ENCODE peak calls at places on chromosomes 16 and 17, in five cellular contexts. G, I, K, J and S are unnamed samples.

GRCh38 chr17:66778531-66778930 is 56.4 kb upstream of the CACNG5 start:
- DNase-seq in G (no peak), I (no peak), K (no peak), J (no peak), S (no peak)

GRCh38 chr17:76147211-76148014 is 6.4 kb upstream of the FOXJ1 start:
- DNase-seq in G (no peak), I (no peak), K (no peak), J (no peak), S (no peak)

GRCh38 chr16:27819356-27819755 is 244.2 kb downstream of the GSG1L start:
- DNase-seq in G (no peak), I (peak), K (no peak), J (no peak), S (no peak)

GRCh38 chr17:2755941-2756724 is 6.7 kb upstream of the CCDC92B start:
- DNase-seq in G (no peak), I (no peak), K (no peak), J (no peak), S (no peak)

GRCh38 chr17:7673239-7673638 is 14.1 kb downstream of the TP53 start:
- DNase-seq in G (no peak), I (no peak), K (no peak), J (no peak), S (no peak)

GRCh38 chr17:79017546-79017945 is 6.4 kb upstream of the C1QTNF1 start:
- DNase-seq in G (no peak), I (no peak), K (no peak), J (no peak), S (no peak)

GRCh38 chr17:35795007-35795870 is at the start of gene MMP28:
- DNase-seq in G (peak), I (peak), K (no peak), J (no peak), S (no peak)

GRCh38 chr16:12902511-12903324 is 1.3 kb downstream of the SHISA9 start:
- DNase-seq in G (no peak), I (no peak), K (no peak), J (no peak), S (no peak)

GRCh38 chr16:77262971-77263370 is 63.8 kb downstream of the SYCE1L start:
- DNase-seq in G (no peak), I (no peak), K (no peak), J (no peak), S (no peak)

GRCh38 chr16:55000595-55000994 is 69.9 kb downstream of the IRX5 start:
- DNase-seq in G (no peak), I (no peak), K (no peak), J (no peak), S (no peak)

GRCh38 chr17:17710728-17711541 is 29.7 kb downstream of the RAI1 start:
- DNase-seq in G (no peak), I (peak), K (no peak), J (peak), S (peak)

GRCh38 chr17:49361902-49362722 is at the start of gene ZNF652:
- DNase-seq in G (peak), I (peak), K (peak), J (no peak), S (peak)

GRCh38 chr17:50943575-50943933 is 77.4 kb upstream of the TOB1 start:
- DNase-seq in G (no peak), I (peak), K (no peak), J (no peak), S (peak)

GRCh38 chr17:1714980-1715802 is 5.0 kb upstream of the TLCD2 start:
- DNase-seq in G (peak), I (peak), K (peak), J (no peak), S (peak)

GRCh38 chr16:88713568-88714419 is 7.5 kb downstream of the CTU2 start:
- DNase-seq in G (no peak), I (no peak), K (no peak), J (no peak), S (no peak)

GRCh38 chr17:72165202-72165972 is 44.6 kb downstream of the SOX9 start:
- DNase-seq in G (no peak), I (no peak), K (no peak), J (no peak), S (no peak)

GRCh38 chr16:80759419-80760162 is 44.8 kb downstream of the CDYL2 start:
- DNase-seq in G (no peak), I (no peak), K (no peak), J (no peak), S (no peak)

GRCh38 chr16:51418258-51418657 is 267.2 kb upstream of the SALL1 start:
- DNase-seq in G (no peak), I (no peak), K (no peak), J (no peak), S (no peak)

GRCh38 chr16:49848530-49848929 is 7.4 kb downstream of the ZNF423 start:
- DNase-seq in G (no peak), I (no peak), K (no peak), J (no peak), S (no peak)

GRCh38 chr16:88863426-88863825 is 3.0 kb downstream of the PABPN1L start:
- DNase-seq in G (no peak), I (no peak), K (no peak), J (no peak), S (no peak)

GRCh38 chr16:51818342-51818944 is 667.4 kb upstream of the SALL1 start:
- DNase-seq in G (no peak), I (no peak), K (no peak), J (peak), S (no peak)

GRCh38 chr17:50892101-50892776 is 26.1 kb upstream of the TOB1 start:
- DNase-seq in G (no peak), I (no peak), K (no peak), J (no peak), S (no peak)

GRCh38 chr16:24701521-24701951 is 27.9 kb upstream of the TNRC6A start:
- DNase-seq in G (no peak), I (no peak), K (no peak), J (peak), S (peak)

GRCh38 chr16:87740441-87740840 is 25.3 kb downstream of the KLHDC4 start:
- DNase-seq in G (no peak), I (no peak), K (no peak), J (no peak), S (no peak)

GRCh38 chr17:48022906-48023305 is 14.7 kb downstream of the COPZ2 start:
- DNase-seq in G (no peak), I (no peak), K (no peak), J (no peak), S (no peak)

GRCh38 chr16:29663020-29663828 is at the start of gene SPN:
- DNase-seq in G (no peak), I (peak), K (no peak), J (no peak), S (no peak)

GRCh38 chr16:56281256-56281805 is 90.0 kb downstream of the GNAO1 start:
- DNase-seq in G (no peak), I (no peak), K (no peak), J (no peak), S (no peak)
- TF ChIP-seq CTCF in G (peak), I (peak), K (no peak), J (peak), S (no peak)

DNA sequence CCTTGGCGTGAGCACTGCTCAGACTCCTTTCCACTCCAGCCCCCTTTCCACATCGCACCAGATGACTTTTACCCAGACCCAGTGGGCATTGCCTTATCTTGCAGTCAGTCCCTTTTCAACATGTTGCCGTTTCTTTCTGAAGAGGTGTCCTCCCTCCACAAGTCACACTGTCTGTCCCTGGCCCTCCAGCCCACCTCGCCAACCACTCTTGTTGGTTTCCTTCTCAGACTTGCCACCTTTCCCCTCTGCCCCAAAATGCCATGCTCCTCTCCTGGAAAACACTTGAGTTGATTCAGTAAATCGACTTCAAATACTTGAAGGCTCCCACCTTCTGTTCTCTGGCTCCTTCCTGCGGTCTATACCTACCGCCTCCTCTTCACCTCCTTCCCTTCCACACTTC is 7.5 kb upstream of the ADAM11 start:
- DNase-seq in G (no peak), I (no peak), K (no peak), J (no peak), S (no peak)
- TF ChIP-seq CTCF in G (no peak), I (no peak), K (no peak), J (no peak), S (no peak)

GRCh38 chr17:5707482-5707881 is 123.2 kb upstream of the NLRP1 start:
- DNase-seq in G (no peak), I (no peak), K (no peak), J (no peak), S (no peak)

GRCh38 chr17:5706835-5707234 is 122.5 kb upstream of the NLRP1 start:
- DNase-seq in G (peak), I (peak), K (peak), J (peak), S (no peak)

GRCh38 chr17:5705876-5706420 is 121.6 kb upstream of the NLRP1 start:
- DNase-seq in G (no peak), I (no peak), K (no peak), J (no peak), S (no peak)

GRCh38 chr17:5703736-5704135 is 119.4 kb upstream of the NLRP1 start:
- DNase-seq in G (no peak), I (no peak), K (no peak), J (no peak), S (no peak)

GRCh38 chr17:5705081-5705875 is 121.0 kb upstream of the NLRP1 start:
- DNase-seq in G (no peak), I (no peak), K (no peak), J (no peak), S (no peak)
- TF ChIP-seq CTCF in G (peak), I (peak), K (no peak), J (peak), S (no peak)

DNA sequence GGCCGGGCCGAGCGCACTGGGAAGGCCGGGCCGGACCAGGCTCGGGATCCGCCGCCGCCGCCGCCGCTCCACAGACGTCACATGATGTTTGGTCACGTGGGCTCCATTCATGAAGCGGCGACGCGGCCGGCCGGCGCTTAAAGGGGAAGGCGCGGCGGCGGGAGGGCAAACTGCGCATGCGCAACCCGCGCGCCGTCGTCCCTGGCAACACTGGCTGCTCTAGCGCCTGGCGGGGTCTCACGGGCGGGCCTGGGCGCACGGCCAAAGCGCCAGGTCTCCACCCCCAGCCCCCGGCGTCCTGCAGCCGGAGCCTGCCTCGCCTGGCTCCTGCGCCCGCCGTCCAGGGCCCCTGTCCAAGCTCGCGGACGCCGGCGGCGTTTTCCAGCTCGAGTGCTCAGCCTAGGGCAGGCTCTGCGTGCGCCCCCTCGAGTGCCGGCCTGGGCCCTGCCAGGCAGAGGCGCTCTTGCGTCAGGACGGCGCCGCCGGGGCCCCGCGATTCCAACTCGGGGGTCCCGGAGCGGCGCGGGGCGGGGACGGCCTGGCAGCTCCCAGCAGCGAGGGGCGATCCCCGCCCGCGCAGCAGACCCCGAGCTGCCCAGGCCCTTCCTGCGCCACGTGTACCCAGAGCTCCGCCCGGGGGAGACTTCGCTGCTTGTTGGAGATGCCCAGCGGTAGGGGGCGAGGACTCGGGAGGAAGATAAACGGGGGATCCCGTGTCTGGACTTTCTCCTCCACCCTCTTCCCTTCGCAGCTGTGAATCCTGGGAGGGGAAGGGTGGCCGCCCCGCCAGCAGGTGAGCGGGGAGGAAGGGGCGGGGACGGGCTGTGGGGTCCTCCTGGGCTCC is at the start of gene MAFG:
- DNase-seq in G (peak), I (peak), K (peak), J (peak), S (peak)
- TF ChIP-seq CTCF in G (peak), I (peak), K (peak), J (peak), S (no peak)

GRCh38 chr16:89890200-89890599 is 16.8 kb downstream of the TCF25 start:
- DNase-seq in G (no peak), I (no peak), K (no peak), J (no peak), S (no peak)

GRCh38 chr16:89892635-89893034 is 19.2 kb downstream of the TCF25 start:
- DNase-seq in G (no peak), I (no peak), K (no peak), J (no peak), S (no peak)

GRCh38 chr16:89893642-89894548 is 20.5 kb downstream of the TCF25 start:
- DNase-seq in G (no peak), I (no peak), K (no peak), J (no peak), S (no peak)

GRCh38 chr16:89892055-89892630 is 18.8 kb downstream of the TCF25 start:
- DNase-seq in G (no peak), I (no peak), K (no peak), J (no peak), S (no peak)

GRCh38 chr16:89890886-89891657 is 17.7 kb downstream of the TCF25 start:
- DNase-seq in G (peak), I (no peak), K (no peak), J (no peak), S (no peak)
- TF ChIP-seq CTCF in G (no peak), I (no peak), K (no peak), J (no peak), S (no peak)

DNA sequence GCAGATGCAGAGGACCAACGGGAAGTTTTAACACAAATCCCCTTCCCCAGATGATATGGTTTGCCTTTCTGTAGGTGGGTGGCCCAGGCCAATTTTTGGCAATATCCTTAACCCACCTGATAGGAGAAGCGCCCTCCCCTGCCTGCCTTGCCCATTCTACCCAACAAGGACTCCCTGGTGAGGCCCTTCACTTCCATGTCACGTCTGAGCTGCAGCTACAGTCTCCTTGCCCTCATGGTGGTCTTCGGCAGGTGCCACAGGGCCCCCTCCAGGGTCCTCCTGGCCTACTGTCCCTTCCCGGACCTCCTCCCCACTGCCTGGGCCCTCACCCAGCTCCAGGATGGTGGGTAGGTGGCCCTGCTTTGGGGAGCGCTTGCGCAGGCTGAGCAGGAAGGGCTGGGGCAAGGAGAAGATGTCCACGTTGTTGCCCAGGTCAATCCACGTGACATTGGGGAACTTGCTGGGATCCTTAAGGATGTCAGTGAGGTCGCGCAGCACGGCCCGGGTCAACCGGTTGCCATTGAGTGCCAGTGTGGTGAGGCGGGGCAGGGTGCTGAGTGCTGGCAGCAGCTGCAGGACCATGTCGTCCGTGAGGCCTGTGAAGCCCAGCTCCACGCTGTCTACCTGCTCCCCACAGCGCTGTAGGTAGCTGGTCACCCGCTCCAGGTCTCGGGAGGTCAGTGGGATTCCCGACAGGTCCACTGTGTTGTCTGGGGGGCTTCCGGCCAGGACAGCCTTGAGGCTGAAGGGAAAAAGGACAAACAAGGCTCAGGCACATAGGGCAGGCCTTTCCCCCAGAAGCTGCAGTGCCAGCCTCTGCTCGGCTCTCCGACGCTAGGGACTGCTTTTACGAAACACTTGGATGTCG is 28.3 kb downstream of the TRPV2 start:
- DNase-seq in G (no peak), I (no peak), K (no peak), J (no peak), S (no peak)
- TF ChIP-seq CTCF in G (no peak), I (no peak), K (no peak), J (no peak), S (no peak)

DNA sequence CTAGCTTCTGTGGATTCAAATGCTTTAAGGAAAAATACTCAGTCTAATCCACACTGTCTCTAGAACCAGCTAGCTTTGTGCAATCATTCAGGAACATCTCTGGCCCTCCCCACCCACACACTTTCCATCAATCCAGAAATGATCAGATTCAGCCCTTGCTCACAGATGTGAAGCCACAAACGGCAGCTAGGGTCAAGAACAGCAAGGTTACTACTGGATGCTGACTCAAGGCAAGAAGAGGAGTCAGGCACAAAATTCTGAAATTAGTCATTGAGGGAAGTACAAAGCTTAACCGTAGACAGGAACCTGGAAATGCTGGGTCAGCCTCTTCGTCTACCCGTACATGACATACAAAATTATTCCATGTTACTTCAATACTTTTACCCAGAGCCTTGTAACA is 174.6 kb downstream of the CDH13 start:
- DNase-seq in G (no peak), I (no peak), K (no peak), J (no peak), S (no peak)
- TF ChIP-seq CTCF in G (no peak), I (no peak), K (no peak), J (no peak), S (no peak)

DNA sequence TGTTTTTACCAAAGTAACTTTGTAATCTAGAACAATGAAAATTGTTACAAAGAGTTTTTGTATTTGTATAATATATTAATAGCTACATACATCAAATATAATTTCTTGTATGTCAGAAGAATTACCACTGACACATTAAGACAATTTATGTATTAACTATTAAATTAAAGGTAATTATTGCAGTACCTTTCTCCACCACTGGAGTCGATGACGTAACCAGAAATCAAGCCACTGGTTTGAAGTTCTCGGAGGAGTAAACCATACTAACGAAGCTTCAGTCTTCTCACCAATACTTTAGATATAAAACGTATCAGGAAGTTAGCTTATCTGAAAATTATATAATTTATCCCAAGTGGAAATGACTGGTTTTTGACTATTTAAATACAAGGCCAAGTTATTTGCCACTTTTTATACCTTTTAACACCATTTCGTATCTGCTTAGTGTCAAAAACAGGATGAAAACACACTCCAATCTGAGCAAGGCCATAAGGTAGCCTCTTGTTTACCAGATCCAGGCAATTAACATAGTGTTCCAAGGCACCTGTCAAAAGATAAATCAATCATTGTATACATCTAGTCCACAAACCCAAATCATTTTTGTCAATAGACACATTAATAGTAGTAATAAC is 4.3 kb downstream of the POLG2 start:
- DNase-seq in G (no peak), I (no peak), K (no peak), J (no peak), S (no peak)
- TF ChIP-seq CTCF in G (peak), I (peak), K (peak), J (no peak), S (no peak)